ENCODE peak calls at places on chromosomes 7 and 10, in six cellular contexts. One of them, this sample, is unnamed.
A peak's percentile ranks its signal among the peaks of the same experiment; 100 is the strongest.

GRCh38 chr10:24723386-24723787 is 300 bp downstream of the ARHGAP21 start:
- DNase-seq in NAMALWA: peak; percentile 21
- DNase-seq in SW 1271: no peak
- DNase-seq in transverse colon: peak; percentile 39
- DNase-seq in small intestine: peak; percentile 29
- DNase-seq in hypothalamus: peak; percentile 55
- DNase-seq in this sample: peak; percentile 33

GRCh38 chr10:51685768-51686167 is 13.6 kb downstream of the CSTF2T start:
- DNase-seq in transverse colon: no peak
- DNase-seq in small intestine: no peak
- DNase-seq in SW 1271: no peak
- DNase-seq in NAMALWA: no peak
- DNase-seq in hypothalamus: no peak
- DNase-seq in this sample: no peak

GRCh38 chr10:61066661-61067353 is 122.8 kb upstream of the RHOBTB1 start:
- DNase-seq in transverse colon: no peak
- DNase-seq in NAMALWA: no peak
- DNase-seq in small intestine: no peak
- DNase-seq in hypothalamus: no peak
- DNase-seq in SW 1271: no peak
- DNase-seq in this sample: no peak

GRCh38 chr7:25615603-25616002 is 387.3 kb upstream of the NPVF start:
- DNase-seq in transverse colon: no peak
- DNase-seq in small intestine: no peak
- DNase-seq in SW 1271: no peak
- DNase-seq in hypothalamus: no peak
- DNase-seq in NAMALWA: no peak
- DNase-seq in this sample: no peak

GRCh38 chr7:1413936-1414639 is 45.2 kb downstream of the MICALL2 start:
- DNase-seq in NAMALWA: no peak
- DNase-seq in transverse colon: no peak
- DNase-seq in SW 1271: no peak
- DNase-seq in small intestine: no peak
- DNase-seq in hypothalamus: no peak
- DNase-seq in this sample: no peak

GRCh38 chr10:32167450-32167849 is 111.2 kb upstream of the KIF5B start:
- DNase-seq in transverse colon: no peak
- DNase-seq in SW 1271: no peak
- DNase-seq in NAMALWA: no peak
- DNase-seq in small intestine: no peak
- DNase-seq in hypothalamus: no peak
- DNase-seq in this sample: no peak

GRCh38 chr7:51075681-51076580 is 240.7 kb downstream of the COBL start:
- DNase-seq in hypothalamus: no peak
- DNase-seq in NAMALWA: no peak
- DNase-seq in SW 1271: no peak
- DNase-seq in transverse colon: no peak
- DNase-seq in small intestine: no peak
- DNase-seq in this sample: no peak

GRCh38 chr7:45921699-45922519 is 837 bp upstream of the IGFBP3 start:
- DNase-seq in small intestine: peak; percentile 24
- DNase-seq in NAMALWA: peak; percentile 39
- DNase-seq in SW 1271: peak; percentile 23
- DNase-seq in transverse colon: peak; percentile 26
- DNase-seq in hypothalamus: no peak
- DNase-seq in this sample: peak; percentile 59

GRCh38 chr10:62732841-62733653 is 71.5 kb upstream of the ADO start:
- DNase-seq in hypothalamus: no peak
- DNase-seq in NAMALWA: peak; percentile 17
- DNase-seq in transverse colon: no peak
- DNase-seq in small intestine: peak; percentile 62
- DNase-seq in SW 1271: no peak
- DNase-seq in this sample: no peak

GRCh38 chr10:107215681-107216080 is 51.2 kb upstream of the SORCS1 start:
- DNase-seq in NAMALWA: no peak
- DNase-seq in transverse colon: no peak
- DNase-seq in small intestine: no peak
- DNase-seq in hypothalamus: no peak
- DNase-seq in SW 1271: no peak
- DNase-seq in this sample: no peak

GRCh38 chr10:51227897-51228713 is 153.8 kb downstream of the PRKG1 start:
- DNase-seq in NAMALWA: no peak
- DNase-seq in transverse colon: no peak
- DNase-seq in small intestine: no peak
- DNase-seq in hypothalamus: no peak
- DNase-seq in SW 1271: no peak
- DNase-seq in this sample: no peak

GRCh38 chr7:21167942-21168341 is 259.9 kb upstream of the SP4 start:
- DNase-seq in SW 1271: no peak
- DNase-seq in transverse colon: no peak
- DNase-seq in small intestine: no peak
- DNase-seq in hypothalamus: no peak
- DNase-seq in NAMALWA: no peak
- DNase-seq in this sample: no peak